ENCODE peak calls at places on chromosomes 12 and 14, in eight cellular contexts. X, W, E, Z, A, M, N and L are unnamed samples. For H3K4me1, the result is how much of the 10 kb centered on the place peaks cover.

GRCh38 chr12:107818984-107819383 is 44.5 kb downstream of the ASCL4 start:
- DNase-seq in X (no peak), W (peak), E (no peak), Z (peak), A (no peak), M (no peak), N (no peak), L (no peak)

GRCh38 chr14:104800600-104801283 is at the start of gene ZBTB42:
- DNase-seq in X (peak), W (peak), E (no peak), Z (no peak), A (peak), M (peak), N (no peak), L (peak)

GRCh38 chr12:68428724-68429580 is 96.8 kb upstream of the MDM1 start:
- DNase-seq in X (no peak), W (peak), E (no peak), Z (peak), A (no peak), M (no peak), N (no peak), L (no peak)

GRCh38 chr14:95047754-95048153 is 109.6 kb downstream of the DICER1 start:
- DNase-seq in X (no peak), W (no peak), E (no peak), Z (no peak), A (no peak), M (no peak), N (no peak), L (no peak)

GRCh38 chr12:6768385-6769002 is 2.3 kb downstream of the PTMS start:
- DNase-seq in X (no peak), W (peak), E (no peak), Z (peak), A (no peak), M (no peak), N (no peak), L (no peak)

GRCh38 chr12:86006727-86007126 is 132.6 kb downstream of the NTS start:
- DNase-seq in X (no peak), W (no peak), E (no peak), Z (no peak), A (no peak), M (no peak), N (no peak), L (no peak)

GRCh38 chr14:72736348-72736747 is 157.6 kb downstream of the DPF3 start:
- DNase-seq in X (peak), W (peak), E (no peak), Z (peak), A (no peak), M (no peak), N (no peak), L (no peak)

GRCh38 chr12:31362759-31363415 is 36.9 kb upstream of the SINHCAF start:
- DNase-seq in X (no peak), W (no peak), E (no peak), Z (no peak), A (no peak), M (no peak), N (peak), L (peak)

GRCh38 chr12:113612076-113612728 is 140.5 kb upstream of the LHX5 start:
- DNase-seq in X (no peak), W (no peak), E (no peak), Z (no peak), A (no peak), M (no peak), N (no peak), L (no peak)

GRCh38 chr12:70576341-70577282 is 60.6 kb downstream of the PTPRB start:
- DNase-seq in X (peak), W (peak), E (no peak), Z (peak), A (no peak), M (no peak), N (peak), L (no peak)

GRCh38 chr12:44490181-44490580 is 385.9 kb downstream of the NELL2 start:
- DNase-seq in X (no peak), W (no peak), E (no peak), Z (no peak), A (no peak), M (no peak), N (no peak), L (no peak)
- H3K4me1 ChIP-seq in X (under half), W (under half), E (under half), Z (under half), A (under half), M (under half), N (under half), L (under half)

GRCh38 chr12:93378373-93379310 is 917 bp downstream of the NUDT4 start:
- DNase-seq in X (peak), W (peak), E (peak), Z (peak), A (peak), M (peak), N (peak), L (peak)

GRCh38 chr12:93379432-93380308 is 1.9 kb downstream of the NUDT4 start:
- DNase-seq in X (peak), W (peak), E (peak), Z (peak), A (no peak), M (no peak), N (no peak), L (no peak)

GRCh38 chr12:93380480-93381121 is 2.9 kb downstream of the NUDT4 start:
- DNase-seq in X (no peak), W (peak), E (peak), Z (peak), A (no peak), M (no peak), N (no peak), L (no peak)

GRCh38 chr12:93377252-93377542 is 528 bp upstream of the NUDT4 start:
- DNase-seq in X (no peak), W (no peak), E (no peak), Z (no peak), A (no peak), M (no peak), N (no peak), L (no peak)

DNA sequence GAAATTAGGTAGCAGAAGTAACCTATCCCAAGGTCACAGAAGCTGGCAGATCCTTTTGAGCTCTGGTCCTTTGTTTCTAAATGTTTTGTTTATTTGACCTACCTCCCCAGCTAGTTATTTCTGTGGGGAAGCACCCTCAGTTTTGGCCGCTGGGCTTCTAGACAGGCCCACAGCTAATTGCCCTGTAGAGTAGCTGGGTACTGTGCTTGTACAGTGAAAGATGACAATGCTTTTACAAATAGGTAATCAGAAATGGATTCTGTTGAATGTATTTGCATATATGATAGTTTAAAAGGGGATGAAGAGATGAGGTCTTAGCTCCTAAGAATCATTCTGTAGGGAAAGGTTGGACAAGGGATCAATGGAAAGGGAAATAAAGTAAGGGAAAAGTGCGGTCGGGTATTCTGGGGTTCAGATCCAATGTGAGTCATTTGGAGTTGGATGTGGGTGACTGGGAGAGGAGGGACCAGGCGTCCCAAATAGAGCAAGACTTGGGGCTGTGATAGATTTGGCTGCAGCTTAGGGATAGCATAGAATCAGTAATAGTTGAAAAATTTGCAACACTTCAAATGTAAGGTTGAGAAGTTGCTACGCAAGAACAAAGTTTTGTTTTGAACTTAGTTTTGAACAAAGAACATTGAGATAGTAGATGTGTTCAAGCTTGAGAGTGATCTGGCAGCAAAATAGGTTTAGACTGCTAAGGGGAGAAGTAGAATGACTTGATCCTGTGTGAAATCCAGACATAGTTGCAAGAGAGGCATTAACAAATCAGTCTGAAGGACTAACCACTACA is 3.7 kb downstream of the NUDT4 start:
- DNase-seq in X (no peak), W (no peak), E (peak), Z (peak), A (no peak), M (no peak), N (no peak), L (no peak)
- H3K4me3 ChIP-seq in X (no peak), W (peak), E (peak), Z (peak), A (peak), M (peak), N (no peak), L (no peak)

GRCh38 chr14:76780875-76781647 is 19.8 kb downstream of the VASH1 start:
- DNase-seq in X (no peak), W (peak), E (peak), Z (no peak), A (peak), M (no peak), N (no peak), L (no peak)

GRCh38 chr14:76779221-76780057 is 18.2 kb downstream of the VASH1 start:
- DNase-seq in X (no peak), W (no peak), E (peak), Z (no peak), A (no peak), M (no peak), N (no peak), L (no peak)

GRCh38 chr14:76778546-76779215 is 17.4 kb downstream of the VASH1 start:
- DNase-seq in X (no peak), W (no peak), E (peak), Z (no peak), A (no peak), M (no peak), N (no peak), L (no peak)

GRCh38 chr14:76780360-76780759 is 19.1 kb downstream of the VASH1 start:
- DNase-seq in X (no peak), W (no peak), E (peak), Z (no peak), A (no peak), M (no peak), N (no peak), L (no peak)

GRCh38 chr14:76780058-76780345 is 18.7 kb downstream of the VASH1 start:
- DNase-seq in X (no peak), W (no peak), E (no peak), Z (no peak), A (no peak), M (no peak), N (no peak), L (no peak)
- H3K4me1 ChIP-seq in X (under half), W (under half), E (under half), Z (under half), A (under half), M (under half), N (under half), L (under half)

DNA sequence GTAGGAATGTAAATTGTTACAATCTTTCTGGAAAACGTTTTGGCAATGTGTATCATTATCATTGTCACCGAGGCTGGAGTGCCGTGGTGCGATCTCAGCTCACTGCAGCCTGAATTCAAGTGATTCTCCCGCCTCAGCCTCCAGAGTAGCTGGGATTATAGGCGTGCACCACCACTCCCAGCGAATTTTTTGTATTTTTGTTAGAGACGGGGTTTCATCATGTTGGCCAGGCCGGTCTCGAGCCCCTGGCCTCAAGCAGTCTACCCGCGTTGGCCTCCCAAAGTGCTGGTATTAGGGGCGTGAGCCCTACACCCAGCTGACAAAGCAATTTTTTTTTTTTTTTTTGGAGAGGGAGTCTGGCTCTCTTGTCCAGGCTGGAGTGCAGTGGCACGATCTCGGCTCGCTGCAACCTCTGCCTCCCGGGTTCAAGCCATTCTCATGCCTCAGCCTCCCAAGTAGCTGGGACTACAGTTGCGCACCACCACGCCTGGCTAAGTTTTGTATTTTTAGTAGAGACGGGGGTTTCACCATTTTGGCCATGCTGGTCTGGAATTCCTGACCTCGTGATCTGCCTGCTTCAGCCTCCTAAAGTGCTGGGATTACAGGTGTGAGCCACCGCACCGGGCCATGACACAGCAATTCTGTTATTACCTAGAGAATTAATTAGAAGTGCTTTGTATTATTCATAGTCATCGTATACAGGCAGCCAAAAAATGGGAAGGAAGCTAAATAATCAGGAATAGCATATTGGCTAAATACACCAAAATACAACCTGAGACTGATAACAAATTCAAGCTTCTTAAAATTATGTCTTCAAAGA is 1.2 kb downstream of the ACTR6 start:
- DNase-seq in X (no peak), W (no peak), E (no peak), Z (no peak), A (no peak), M (no peak), N (no peak), L (no peak)
- H3K4me3 ChIP-seq in X (peak), W (peak), E (peak), Z (peak), A (no peak), M (peak), N (no peak), L (peak)